ENCODE peak calls at places on chromosomes 5 and 9, in six cellular contexts. Y is PC-3, U is neural progenitor cell, W is OCI-LY7, A is HCT116, F is MM.1S. J is an unnamed sample.

GRCh38 chr5:131277875-131278795 is 14.3 kb downstream of the CDC42SE2 start:
- DNase-seq in U (no peak), A (no peak), F (no peak), W (no peak), Y (no peak), J (no peak)

GRCh38 chr9:129624168-129624759 is 1.7 kb upstream of the NTMT1 start:
- DNase-seq in A (peak), W (peak), U (peak), F (peak), Y (peak), J (peak)

GRCh38 chr9:72193478-72193881 is 44.2 kb downstream of the GDA start:
- DNase-seq in W (peak), Y (no peak), F (peak), A (no peak), U (peak), J (no peak)

GRCh38 chr9:15142903-15143534 is 164.0 kb downstream of the TTC39B start:
- DNase-seq in Y (peak), F (peak), A (peak), U (peak), W (peak), J (peak)

GRCh38 chr9:137865581-137866145 is 11.9 kb upstream of the CACNA1B start:
- DNase-seq in F (no peak), U (no peak), A (no peak), W (no peak), Y (no peak), J (peak)

GRCh38 chr5:116528519-116529234 is 45.9 kb downstream of the SEMA6A start:
- DNase-seq in F (no peak), U (peak), Y (no peak), A (no peak), W (no peak), J (peak)

GRCh38 chr9:111863636-111864035 is 33.0 kb upstream of the UGCG start:
- DNase-seq in U (no peak), W (no peak), Y (no peak), A (no peak), F (no peak), J (no peak)

GRCh38 chr5:133715622-133716021 is 103.3 kb upstream of the FSTL4 start:
- DNase-seq in Y (no peak), U (no peak), F (no peak), W (no peak), A (no peak), J (no peak)

GRCh38 chr5:139416651-139417050 is 12.8 kb upstream of the SPATA24 start:
- DNase-seq in F (no peak), Y (no peak), W (no peak), U (no peak), A (no peak), J (no peak)

GRCh38 chr5:96081276-96081858 is 119.7 kb upstream of the ELL2 start:
- DNase-seq in A (no peak), Y (no peak), U (no peak), F (no peak), W (no peak), J (no peak)

GRCh38 chr5:150523472-150524350 is 15.8 kb downstream of the NDST1 start:
- DNase-seq in Y (peak), A (peak), W (peak), U (peak), F (peak), J (peak)

GRCh38 chr9:87716141-87716540 is 9.8 kb upstream of the CTSL start:
- DNase-seq in U (no peak), F (no peak), Y (peak), A (no peak), W (no peak), J (no peak)

GRCh38 chr9:117160254-117160653 is 254.6 kb downstream of the ASTN2 start:
- DNase-seq in F (no peak), W (peak), U (peak), A (no peak), Y (no peak), J (no peak)

GRCh38 chr5:167466992-167467391 is 824.5 kb upstream of the WWC1 start:
- DNase-seq in A (no peak), F (no peak), U (no peak), Y (no peak), W (no peak), J (no peak)

GRCh38 chr9:7549261-7549660 is 250.3 kb downstream of the DMAC1 start:
- DNase-seq in W (no peak), F (peak), U (peak), A (no peak), Y (no peak), J (no peak)

GRCh38 chr5:155004138-155004744 is 9.3 kb upstream of the KIF4B start:
- DNase-seq in U (peak), A (peak), Y (peak), F (peak), W (peak), J (no peak)

GRCh38 chr5:7078901-7079300 is 317.0 kb upstream of the ADCY2 start:
- DNase-seq in U (peak), Y (peak), A (no peak), F (no peak), W (peak), J (peak)

GRCh38 chr5:63774939-63775338 is 187.3 kb downstream of the HTR1A start:
- DNase-seq in A (no peak), U (no peak), F (no peak), Y (no peak), W (no peak), J (no peak)

GRCh38 chr5:51567636-51568035 is 184.4 kb downstream of the ISL1 start:
- DNase-seq in A (no peak), F (no peak), U (no peak), Y (no peak), W (no peak), J (no peak)

GRCh38 chr5:21397693-21398092 is 1409.7 kb upstream of the CDH18 start:
- DNase-seq in A (no peak), W (no peak), Y (no peak), F (no peak), U (no peak), J (no peak)

GRCh38 chr9:37471942-37472679 is 6.9 kb upstream of the ZBTB5 start:
- DNase-seq in A (peak), F (no peak), Y (peak), W (no peak), U (peak), J (no peak)

GRCh38 chr5:31194458-31194808 is 947 bp downstream of the CDH6 start:
- DNase-seq in A (no peak), W (no peak), U (peak), F (no peak), Y (peak), J (no peak)

GRCh38 chr5:38827525-38827924 is 18.3 kb upstream of the OSMR start:
- DNase-seq in W (no peak), U (no peak), F (no peak), Y (peak), A (no peak), J (no peak)

GRCh38 chr5:108878756-108879155 is 131.1 kb downstream of the FER start:
- DNase-seq in F (no peak), Y (no peak), U (no peak), A (no peak), W (no peak), J (no peak)

GRCh38 chr5:132425009-132425937 is 55.8 kb downstream of the SLC22A5 start:
- DNase-seq in W (peak), Y (peak), A (no peak), U (no peak), F (peak), J (no peak)

GRCh38 chr5:96175090-96175489 is 213.4 kb upstream of the ELL2 start:
- DNase-seq in A (peak), U (no peak), F (peak), W (peak), Y (peak), J (peak)

GRCh38 chr9:136532799-136533774 is 12.8 kb downstream of the NOTCH1 start:
- DNase-seq in U (no peak), F (no peak), Y (no peak), A (no peak), W (no peak), J (no peak)

GRCh38 chr5:35230043-35230611 is at the start of gene PRLR:
- DNase-seq in Y (peak), U (peak), A (no peak), F (no peak), W (no peak), J (peak)

GRCh38 chr9:36091028-36091953 is 45.2 kb upstream of the GLIPR2 start:
- DNase-seq in W (no peak), Y (peak), F (no peak), A (no peak), U (no peak), J (no peak)

GRCh38 chr5:60323596-60323995 is 376.4 kb downstream of the DEPDC1B start:
- DNase-seq in Y (no peak), A (no peak), U (peak), W (no peak), F (no peak), J (no peak)

GRCh38 chr9:123972618-123973017 is 39.0 kb upstream of the LHX2 start:
- DNase-seq in W (no peak), Y (no peak), U (no peak), F (no peak), A (no peak), J (no peak)

GRCh38 chr9:123978981-123979380 is 32.6 kb upstream of the LHX2 start:
- DNase-seq in Y (no peak), W (no peak), U (no peak), F (no peak), A (no peak), J (no peak)

GRCh38 chr9:123973590-123974223 is 37.9 kb upstream of the LHX2 start:
- DNase-seq in Y (no peak), F (no peak), A (no peak), W (no peak), U (no peak), J (no peak)

DNA sequence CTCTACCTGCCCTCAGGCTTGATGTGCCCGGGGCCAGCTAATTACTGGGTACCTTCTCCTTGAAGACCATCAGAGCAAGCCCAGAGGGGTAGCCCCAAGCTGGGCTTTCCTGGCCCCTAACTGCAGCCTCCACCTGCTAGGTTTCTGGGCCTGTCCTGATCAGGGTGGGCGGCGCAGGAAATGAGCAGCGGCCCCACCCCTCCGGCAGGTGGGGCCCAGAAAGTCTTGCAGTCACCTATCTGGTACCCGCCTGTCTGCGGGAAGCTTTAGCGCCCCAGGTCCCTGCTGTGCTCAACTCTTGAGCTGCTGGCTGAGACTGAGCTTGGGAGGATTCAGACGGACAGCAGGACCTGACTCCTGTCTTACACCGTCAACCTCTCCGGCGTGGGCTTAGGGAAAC is 37.1 kb upstream of the LHX2 start:
- DNase-seq in W (no peak), F (no peak), U (no peak), Y (no peak), A (no peak), J (no peak)
- TF ChIP-seq EZH2phosphoT487 in W (no peak), F (no peak), U (no peak), Y (no peak), A (no peak), J (no peak)

GRCh38 chr9:69023650-69024049 is 9.7 kb upstream of the PRKACG start:
- DNase-seq in Y (peak), A (no peak), U (no peak), W (no peak), F (no peak), J (no peak)
- TF ChIP-seq EZH2phosphoT487 in Y (no peak), A (no peak), U (no peak), W (no peak), F (no peak), J (no peak)

GRCh38 chr9:119841005-119841404 is 471.8 kb upstream of the BRINP1 start:
- DNase-seq in W (no peak), U (no peak), A (no peak), F (no peak), Y (no peak), J (no peak)

GRCh38 chr9:119844431-119844830 is 475.2 kb upstream of the BRINP1 start:
- DNase-seq in Y (no peak), F (no peak), W (no peak), A (no peak), U (no peak), J (no peak)

GRCh38 chr9:119838210-119838609 is 469.0 kb upstream of the BRINP1 start:
- DNase-seq in W (no peak), U (no peak), A (no peak), F (no peak), Y (no peak), J (no peak)

GRCh38 chr9:119836036-119836435 is 466.8 kb upstream of the BRINP1 start:
- DNase-seq in U (peak), Y (no peak), W (no peak), A (no peak), F (no peak), J (no peak)

GRCh38 chr9:119839888-119840287 is 470.7 kb upstream of the BRINP1 start:
- DNase-seq in U (peak), F (no peak), Y (no peak), A (no peak), W (no peak), J (no peak)
- TF ChIP-seq EZH2phosphoT487 in U (no peak), F (no peak), Y (no peak), A (no peak), W (no peak), J (no peak)

GRCh38 chr9:114386886-114387677 is 700 bp downstream of the AKNA start:
- DNase-seq in F (peak), A (no peak), U (no peak), Y (no peak), W (no peak), J (no peak)
- TF ChIP-seq EZH2phosphoT487 in F (no peak), A (no peak), U (no peak), Y (no peak), W (no peak), J (no peak)

GRCh38 chr5:149338364-149338763 is 6.9 kb upstream of the GRPEL2 start:
- DNase-seq in A (no peak), Y (peak), U (no peak), W (no peak), F (no peak), J (no peak)
- TF ChIP-seq EZH2phosphoT487 in A (no peak), Y (no peak), U (no peak), W (no peak), F (no peak), J (no peak)

DNA sequence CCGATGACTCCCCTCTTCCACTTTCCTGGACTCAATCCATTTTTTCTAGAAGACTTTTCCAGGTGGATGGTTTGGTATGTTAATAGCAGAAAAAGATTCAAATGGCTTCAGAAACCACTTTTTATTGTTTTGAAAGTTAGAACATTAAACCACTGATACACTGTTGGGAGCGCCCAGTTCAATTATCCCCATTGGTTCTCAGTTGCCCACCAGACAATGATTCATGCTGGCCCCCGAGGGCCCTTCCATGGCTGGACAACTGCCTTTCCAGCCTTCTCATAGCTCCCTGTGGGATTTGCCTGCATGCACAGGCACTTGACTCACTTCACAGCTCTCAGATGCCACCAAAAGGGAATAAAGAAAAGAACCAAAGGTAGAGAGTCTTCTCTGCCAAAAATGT is 21.3 kb upstream of the ANKRD34B start:
- DNase-seq in A (no peak), F (no peak), W (no peak), Y (no peak), U (no peak), J (no peak)
- TF ChIP-seq EZH2phosphoT487 in A (no peak), F (no peak), W (no peak), Y (no peak), U (no peak), J (no peak)

DNA sequence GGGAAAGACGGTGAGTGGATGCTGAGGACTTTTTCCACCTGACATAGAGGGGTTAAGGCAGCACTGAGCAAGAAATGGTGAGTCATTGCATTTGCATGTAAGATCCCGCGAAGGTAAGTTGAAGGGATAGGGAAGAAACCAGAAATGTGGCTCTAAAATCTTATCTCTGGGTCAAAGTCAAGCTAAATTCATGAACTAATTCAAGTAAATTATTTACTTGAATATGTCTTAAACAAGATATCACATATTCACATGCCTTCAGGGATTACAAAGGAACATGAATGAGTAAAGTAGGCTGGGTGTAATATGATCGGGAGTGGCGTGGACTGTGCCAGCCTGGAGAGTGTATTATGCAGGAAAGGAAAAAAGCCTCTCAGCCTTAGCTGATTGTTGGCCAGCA is 74.4 kb upstream of the EQTN start:
- DNase-seq in Y (peak), F (no peak), U (no peak), W (no peak), A (peak), J (no peak)
- TF ChIP-seq EZH2phosphoT487 in Y (no peak), F (no peak), U (no peak), W (no peak), A (no peak), J (no peak)

GRCh38 chr5:135308245-135308644 is 90.8 kb downstream of the MACROH2A1 start:
- DNase-seq in F (no peak), A (no peak), W (no peak), Y (peak), U (no peak), J (no peak)

GRCh38 chr5:135308752-135309151 is 90.3 kb downstream of the MACROH2A1 start:
- DNase-seq in U (no peak), W (no peak), A (no peak), Y (peak), F (no peak), J (no peak)

GRCh38 chr5:135309391-135310327 is 89.4 kb downstream of the MACROH2A1 start:
- DNase-seq in F (no peak), U (no peak), Y (peak), W (no peak), A (no peak), J (no peak)

GRCh38 chr5:135306557-135306956 is 92.5 kb downstream of the MACROH2A1 start:
- DNase-seq in F (no peak), W (no peak), A (no peak), Y (no peak), U (no peak), J (no peak)

DNA sequence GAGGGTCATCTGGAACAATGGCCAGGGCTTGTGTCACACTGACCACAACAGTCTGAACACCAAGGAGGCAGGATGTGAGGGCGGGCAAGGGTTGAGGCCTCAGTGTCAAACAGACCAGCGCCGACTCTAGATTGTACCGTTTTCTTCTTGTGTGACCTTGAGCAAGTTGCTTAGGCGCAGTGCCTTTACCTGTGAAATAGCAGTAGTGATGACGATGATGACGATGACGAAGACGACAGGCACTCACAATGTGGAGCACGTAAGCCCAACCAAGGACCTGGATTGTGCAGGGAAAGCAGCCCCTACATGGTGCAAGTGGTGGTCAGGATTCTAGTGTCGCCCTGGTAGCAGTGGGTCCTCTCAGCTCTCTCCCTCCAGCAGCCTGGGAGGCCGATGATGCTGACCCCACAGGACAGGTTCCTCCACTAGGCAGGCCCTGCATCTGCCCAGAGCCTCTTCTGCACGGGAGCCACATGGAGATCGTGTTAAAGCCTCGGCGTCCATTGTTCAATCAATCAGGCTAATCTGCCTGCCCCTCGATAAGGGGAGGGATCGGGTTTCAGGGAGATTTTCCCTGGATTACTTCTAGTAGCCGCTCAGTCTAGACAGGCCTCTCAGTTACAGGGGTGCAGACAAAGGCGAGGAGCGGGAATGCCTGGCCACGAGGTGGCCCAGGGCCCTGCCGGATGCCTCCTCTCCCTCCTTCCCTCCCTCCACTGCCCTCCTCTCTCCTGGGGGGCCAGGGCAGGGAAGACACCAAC is 91.7 kb downstream of the MACROH2A1 start:
- DNase-seq in Y (no peak), F (no peak), U (peak), A (no peak), W (no peak), J (no peak)
- TF ChIP-seq EZH2phosphoT487 in Y (no peak), F (no peak), U (no peak), A (no peak), W (no peak), J (no peak)